ENCODE peak calls at places on chromosome X, in four cellular contexts. R is body of pancreas, X is heart right ventricle, O is right atrium auricular region. M is an unnamed sample.

GRCh38 chrX:138756234-138756633 is 44.7 kb upstream of the FGF13 start:
- DNase-seq in X (peak; percentile 15), O (no peak), R (peak; percentile 5), M (no peak)

GRCh38 chrX:8913665-8914409 is 112.7 kb upstream of the FAM9A start:
- DNase-seq in X (peak; percentile 17), R (peak; percentile 15), O (no peak), M (no peak)

GRCh38 chrX:130094712-130095111 is 15.6 kb downstream of the ELF4 start:
- DNase-seq in R (no peak), O (no peak), X (no peak), M (no peak)

GRCh38 chrX:15416133-15416993 is 32.1 kb upstream of the VEGFD start:
- DNase-seq in X (no peak), R (no peak), O (no peak), M (no peak)

GRCh38 chrX:40174594-40175415 is 77.0 kb upstream of the BCOR start:
- DNase-seq in O (no peak), R (peak; percentile 54), X (no peak), M (no peak)

GRCh38 chrX:129777218-129777768 is 2.5 kb upstream of the SASH3 start:
- DNase-seq in R (peak; percentile 53), O (no peak), X (peak; percentile 13), M (peak; percentile 44)

GRCh38 chrX:124426824-124427223 is 80.5 kb downstream of the SH2D1A start:
- DNase-seq in X (peak; percentile 2), O (no peak), R (no peak), M (no peak)

GRCh38 chrX:18793601-18794089 is 86.2 kb downstream of the PPEF1 start:
- DNase-seq in O (no peak), R (no peak), X (no peak), M (no peak)

GRCh38 chrX:43505759-43506158 is 150.3 kb upstream of the MAOA start:
- DNase-seq in R (no peak), X (no peak), O (no peak), M (no peak)

GRCh38 chrX:133981908-133982307 is 3.5 kb downstream of the GPC3 start:
- DNase-seq in R (no peak), X (no peak), O (no peak), M (no peak)

GRCh38 chrX:16335181-16335580 is 167.9 kb downstream of the MAGEB17 start:
- DNase-seq in R (no peak), X (no peak), O (no peak), M (no peak)

GRCh38 chrX:56745019-56745418 is 16.0 kb downstream of the NBDY start:
- DNase-seq in R (no peak), O (no peak), X (no peak), M (no peak)

GRCh38 chrX:17206584-17206983 is 168.4 kb upstream of the NHS start:
- DNase-seq in X (no peak), O (no peak), R (no peak), M (no peak)

GRCh38 chrX:71618303-71618721 is at the start of gene CXCR3:
- DNase-seq in X (peak; percentile 23), R (peak; percentile 34), O (no peak), M (peak; percentile 38)

GRCh38 chrX:123756320-123756719 is 23.5 kb upstream of the THOC2 start:
- DNase-seq in R (no peak), O (no peak), X (no peak), M (no peak)

GRCh38 chrX:132744470-132744869 is 214.0 kb downstream of the HS6ST2 start:
- DNase-seq in O (no peak), X (no peak), R (no peak), M (no peak)

GRCh38 chrX:22383988-22384387 is 111.3 kb downstream of the CBLL2 start:
- DNase-seq in R (no peak), X (no peak), O (no peak), M (no peak)

GRCh38 chrX:134186362-134187121 is 50.4 kb upstream of the CCDC160 start:
- DNase-seq in O (no peak), R (no peak), X (no peak), M (no peak)

GRCh38 chrX:42615161-42615563 is 162.8 kb downstream of the PPP1R2C start:
- DNase-seq in X (no peak), O (no peak), R (no peak), M (no peak)

GRCh38 chrX:99271641-99272040 is 1138.4 kb downstream of the PCDH19 start:
- DNase-seq in X (no peak), R (no peak), O (no peak), M (no peak)

GRCh38 chrX:124211312-124211942 is 121.0 kb upstream of the TEX13D start:
- DNase-seq in X (no peak), R (no peak), O (no peak), M (no peak)

DNA sequence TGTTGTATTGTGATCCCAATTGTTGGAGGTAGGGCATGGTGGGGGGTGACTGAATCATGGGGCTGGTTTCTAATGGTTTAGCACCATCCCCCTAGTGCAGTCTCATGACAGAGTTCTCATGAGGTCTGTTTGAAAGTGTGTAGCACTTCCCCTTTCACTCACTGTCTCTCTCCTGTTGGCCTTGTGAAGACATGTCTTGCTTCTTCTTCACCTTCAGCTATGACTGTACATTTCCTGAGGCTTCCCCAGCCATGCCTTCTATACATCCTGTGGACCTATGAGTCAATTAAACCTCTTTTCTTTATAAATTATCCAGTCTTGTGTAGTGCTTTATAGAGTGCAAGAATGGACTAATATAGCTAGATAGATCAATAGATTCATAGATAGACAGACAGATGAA is 230.0 kb downstream of the MAGEE1 start:
- DNase-seq in X (no peak), O (no peak), R (no peak), M (no peak)
- H3K27ac ChIP-seq in X (no peak overlapping the region), O (no peak overlapping the region), R (no peak overlapping the region), M (no peak overlapping the region)

DNA sequence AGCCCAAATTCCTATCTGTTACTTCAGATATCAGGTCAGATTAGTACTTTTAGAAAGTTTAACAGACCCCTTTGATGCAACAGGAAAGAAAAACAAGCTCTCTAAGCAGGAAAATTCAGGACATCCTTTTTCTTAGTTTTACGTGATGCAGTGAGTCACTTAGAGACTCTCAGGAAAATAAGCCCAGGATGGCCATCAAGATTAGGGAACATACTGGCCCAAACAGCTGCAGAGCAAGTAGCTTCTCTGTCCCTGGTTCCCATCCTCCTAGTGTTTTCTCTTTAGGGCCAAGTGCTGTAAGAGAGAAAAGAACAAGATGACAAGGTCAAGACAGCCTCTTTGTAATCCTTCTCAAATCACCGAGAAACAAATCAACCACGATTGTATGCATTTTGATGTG is 219.1 kb downstream of the ZNF674 start:
- DNase-seq in X (no peak), O (no peak), R (no peak), M (no peak)
- H3K4me1 ChIP-seq in X (no peaks in the 10 kb centered on the region), O (no peaks in the 10 kb centered on the region), R (peaks cover under 1% of the 10 kb centered on the region), M (no peaks in the 10 kb centered on the region)

GRCh38 chrX:54180403-54180802 is 2.7 kb downstream of the FAM120C start:
- DNase-seq in R (no peak), O (no peak), X (no peak), M (no peak)
- H3K4me3 ChIP-seq in R (no peak overlapping the region), O (no peak overlapping the region), X (no peak overlapping the region), M (no peak overlapping the region)

DNA sequence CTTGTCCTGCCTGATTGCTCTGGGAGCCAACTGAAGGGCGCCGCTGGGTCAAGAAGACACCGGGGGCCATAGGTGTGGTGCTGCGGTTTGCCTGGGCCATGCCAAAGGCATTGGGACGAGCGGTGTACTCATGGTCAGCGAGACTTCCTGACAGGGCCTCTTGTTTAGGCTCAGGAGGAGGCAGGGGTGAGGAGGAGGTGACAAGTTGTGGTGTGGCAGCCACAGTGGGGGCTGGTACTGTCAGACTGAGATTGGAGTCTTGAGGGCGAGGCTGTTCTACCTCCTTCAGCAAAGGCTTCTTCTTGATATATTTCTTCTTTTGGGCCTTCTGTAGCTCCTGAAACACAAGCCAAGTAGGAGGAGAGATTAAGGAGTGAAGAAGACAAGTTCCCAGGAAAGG is 104.1 kb downstream of the PHF8 start:
- DNase-seq in R (no peak), X (no peak), O (no peak), M (no peak)
- H3K27ac ChIP-seq in R (no peak overlapping the region), X (no peak overlapping the region), O (no peak overlapping the region), M (no peak overlapping the region)

GRCh38 chrX:153500676-153501280 is 6.0 kb downstream of the BGN start:
- DNase-seq in O (no peak), R (no peak), X (no peak), M (no peak)

GRCh38 chrX:153501530-153501929 is 6.8 kb downstream of the BGN start:
- DNase-seq in X (no peak), O (no peak), R (no peak), M (no peak)

GRCh38 chrX:153499876-153500275 is 5.1 kb downstream of the BGN start:
- DNase-seq in R (no peak), X (no peak), O (no peak), M (no peak)

GRCh38 chrX:153498453-153498852 is 3.7 kb downstream of the BGN start:
- DNase-seq in X (no peak), O (no peak), R (no peak), M (no peak)

GRCh38 chrX:153499258-153499657 is 4.5 kb downstream of the BGN start:
- DNase-seq in X (no peak), O (no peak), R (no peak), M (no peak)
- H3K4me1 ChIP-seq in X (peaks cover 16% of the 10 kb centered on the region), O (no peaks in the 10 kb centered on the region), R (no peaks in the 10 kb centered on the region), M (peaks cover 3% of the 10 kb centered on the region)

GRCh38 chrX:107827137-107827831 is 1.6 kb downstream of the MID2 start:
- DNase-seq in O (no peak), X (no peak), R (no peak), M (no peak)

GRCh38 chrX:107826286-107827136 is 845 bp downstream of the MID2 start:
- DNase-seq in O (no peak), R (peak; percentile 38), X (peak; percentile 5), M (no peak)

GRCh38 chrX:107827852-107828251 is 2.2 kb downstream of the MID2 start:
- DNase-seq in O (no peak), R (no peak), X (no peak), M (no peak)

GRCh38 chrX:107831071-107831470 is 5.4 kb downstream of the MID2 start:
- DNase-seq in X (no peak), O (no peak), R (no peak), M (no peak)

DNA sequence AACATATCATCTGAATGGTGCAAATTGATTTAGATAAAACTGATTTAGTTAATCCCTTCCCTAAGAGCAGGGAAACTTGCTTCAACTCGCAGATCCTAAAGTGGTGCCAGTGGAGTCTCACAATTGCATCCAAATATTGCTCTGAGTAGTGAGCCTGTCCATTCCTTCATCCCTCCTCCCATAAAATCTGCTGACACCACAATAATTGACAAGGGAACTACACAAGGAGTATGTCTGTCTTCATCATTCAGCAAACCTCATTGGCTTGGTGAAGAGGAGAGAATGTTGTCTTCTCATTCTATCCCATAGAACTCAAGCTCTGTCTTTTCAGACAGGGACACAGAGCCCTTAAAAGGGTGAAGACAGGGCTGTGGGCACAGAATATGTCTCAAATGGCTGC is 4.2 kb downstream of the MID2 start:
- DNase-seq in R (no peak), O (no peak), X (no peak), M (no peak)
- H3K4me3 ChIP-seq in R (no peak overlapping the region), O (no peak overlapping the region), X (no peak overlapping the region), M (no peak overlapping the region)